ENCODE peak calls at places on chromosomes 11 and 22, in ten cellular contexts. Y is endothelial cell; R is AG04450; U is foreskin fibroblast; S is activated CD8-positive, alpha-beta T cell treated with anti-CD3 and anti-CD28 coated beads for 36 hours; K is esophagus squamous epithelium; D is epithelial cell of esophagus; L is adrenal gland; A is neural crest cell; O is fibroblast of mammary gland. B is an unnamed sample.

GRCh38 chr11:83599066-83599465 is 312.9 kb upstream of the CCDC90B start:
- DNase-seq in Y (no peak), R (no peak), U (no peak), S (no peak), K (no peak), D (no peak), L (no peak), A (no peak), O (no peak), B (no peak)

GRCh38 chr22:42702675-42703074 is 18.0 kb downstream of the A4GALT start:
- DNase-seq in Y (no peak), R (no peak), U (no peak), S (no peak), K (no peak), D (no peak), L (no peak), A (no peak), O (no peak), B (no peak)

GRCh38 chr11:116605543-116605942 is 167.2 kb downstream of the BUD13 start:
- DNase-seq in Y (peak), R (no peak), U (no peak), S (peak), K (no peak), D (peak), L (peak), A (peak), O (peak), B (no peak)

GRCh38 chr22:37231406-37232139 is 12.5 kb downstream of the RAC2 start:
- DNase-seq in Y (no peak), R (no peak), U (no peak), S (peak), K (no peak), D (no peak), L (no peak), A (no peak), O (no peak), B (no peak)

GRCh38 chr11:3920148-3920852 is 64.8 kb downstream of the STIM1 start:
- DNase-seq in Y (no peak), R (no peak), U (peak), S (peak), K (no peak), D (peak), L (no peak), A (no peak), O (peak), B (peak)

GRCh38 chr22:38233427-38233826 is 31.6 kb downstream of the MAFF start:
- DNase-seq in Y (no peak), R (no peak), U (peak), S (no peak), K (no peak), D (peak), L (peak), A (no peak), O (peak), B (no peak)

GRCh38 chr11:12724301-12725046 is 50.3 kb downstream of the TEAD1 start:
- DNase-seq in Y (no peak), R (peak), U (peak), S (no peak), K (peak), D (peak), L (peak), A (no peak), O (peak), B (peak)

GRCh38 chr11:68990995-68991780 is 10.4 kb upstream of the MRGPRD start:
- DNase-seq in Y (no peak), R (no peak), U (no peak), S (no peak), K (no peak), D (no peak), L (no peak), A (no peak), O (no peak), B (no peak)

GRCh38 chr11:75492181-75492820 is 33.4 kb downstream of the GDPD5 start:
- DNase-seq in Y (peak), R (no peak), U (no peak), S (peak), K (no peak), D (peak), L (no peak), A (no peak), O (no peak), B (no peak)

GRCh38 chr11:9150944-9151343 is 59.5 kb upstream of the SCUBE2 start:
- DNase-seq in Y (no peak), R (no peak), U (peak), S (no peak), K (no peak), D (no peak), L (no peak), A (no peak), O (peak), B (no peak)

GRCh38 chr22:37331811-37332536 is 49.7 kb downstream of the CYTH4 start:
- DNase-seq in Y (no peak), R (no peak), U (peak), S (no peak), K (no peak), D (no peak), L (no peak), A (no peak), O (no peak), B (no peak)

GRCh38 chr11:125091247-125091876 is 20.1 kb downstream of the TMEM218 start:
- DNase-seq in Y (peak), R (peak), U (peak), S (peak), K (no peak), D (peak), L (no peak), A (peak), O (peak), B (peak)

GRCh38 chr11:34366522-34366921 is 8.7 kb upstream of the ABTB2 start:
- DNase-seq in Y (no peak), R (no peak), U (peak), S (peak), K (no peak), D (peak), L (no peak), A (no peak), O (peak), B (no peak)

GRCh38 chr11:112100457-112100856 is 13.8 kb downstream of the SDHD start:
- DNase-seq in Y (no peak), R (peak), U (peak), S (no peak), K (no peak), D (no peak), L (no peak), A (no peak), O (no peak), B (no peak)

GRCh38 chr22:38317995-38318715 is 922 bp upstream of the CSNK1E start:
- DNase-seq in Y (peak), R (peak), U (peak), S (no peak), K (peak), D (peak), L (peak), A (peak), O (peak), B (no peak)

GRCh38 chr22:27212617-27213177 is 555.3 kb downstream of the MIAT start:
- DNase-seq in Y (peak), R (peak), U (peak), S (peak), K (no peak), D (peak), L (peak), A (no peak), O (peak), B (peak)

GRCh38 chr22:36332623-36333331 is 55.0 kb downstream of the MYH9 start:
- DNase-seq in Y (peak), R (no peak), U (peak), S (peak), K (no peak), D (peak), L (no peak), A (no peak), O (peak), B (no peak)

GRCh38 chr22:47121791-47122190 is 359.3 kb downstream of the TBC1D22A start:
- DNase-seq in Y (no peak), R (no peak), U (no peak), S (no peak), K (no peak), D (no peak), L (no peak), A (no peak), O (no peak), B (no peak)

GRCh38 chr22:37887610-37888378 is 18.3 kb upstream of the MICALL1 start:
- DNase-seq in Y (peak), R (peak), U (peak), S (no peak), K (no peak), D (peak), L (peak), A (no peak), O (peak), B (peak)

GRCh38 chr11:69640995-69641581 is at the start of gene CCND1:
- DNase-seq in Y (peak), R (peak), U (peak), S (peak), K (no peak), D (peak), L (peak), A (peak), O (peak), B (peak)

GRCh38 chr11:111194789-111195188 is 50.7 kb upstream of the POU2AF2 start:
- DNase-seq in Y (no peak), R (no peak), U (no peak), S (no peak), K (no peak), D (no peak), L (no peak), A (no peak), O (no peak), B (no peak)

GRCh38 chr11:63768232-63769043 is at the start of gene ZFTA:
- DNase-seq in Y (peak), R (no peak), U (peak), S (peak), K (no peak), D (peak), L (peak), A (peak), O (peak), B (no peak)

GRCh38 chr11:104943561-104943960 is 24.8 kb downstream of the CASP4 start:
- DNase-seq in Y (no peak), R (no peak), U (no peak), S (no peak), K (no peak), D (no peak), L (no peak), A (no peak), O (no peak), B (no peak)

GRCh38 chr11:47340980-47341775 is 11.3 kb downstream of the MYBPC3 start:
- DNase-seq in Y (no peak), R (no peak), U (peak), S (no peak), K (no peak), D (no peak), L (no peak), A (no peak), O (no peak), B (no peak)

GRCh38 chr11:125069008-125069407 is 5.9 kb downstream of the SLC37A2 start:
- DNase-seq in Y (no peak), R (no peak), U (no peak), S (no peak), K (no peak), D (no peak), L (peak), A (no peak), O (no peak), B (no peak)

GRCh38 chr22:38017272-38017920 is 33.0 kb upstream of the SOX10 start:
- DNase-seq in Y (no peak), R (no peak), U (peak), S (peak), K (no peak), D (peak), L (peak), A (no peak), O (peak), B (peak)

GRCh38 chr22:29167032-29167911 is 38.4 kb upstream of the EMID1 start:
- DNase-seq in Y (no peak), R (no peak), U (no peak), S (peak), K (no peak), D (no peak), L (no peak), A (no peak), O (no peak), B (no peak)

GRCh38 chr11:68146704-68147474 is 25.7 kb upstream of the CHKA start:
- DNase-seq in Y (no peak), R (no peak), U (peak), S (no peak), K (no peak), D (peak), L (peak), A (no peak), O (peak), B (no peak)

GRCh38 chr11:109426442-109426841 is 4.5 kb downstream of the C11orf87 start:
- DNase-seq in Y (no peak), R (no peak), U (no peak), S (no peak), K (no peak), D (peak), L (no peak), A (no peak), O (peak), B (no peak)
- TF ChIP-seq CTCF in Y (peak), R (peak), U (no peak), S (no peak), K (no peak), D (peak), L (no peak), A (peak), O (peak), B (no peak)

GRCh38 chr22:19876941-19877625 is 22.4 kb upstream of the GNB1L start:
- DNase-seq in Y (no peak), R (no peak), U (no peak), S (peak), K (no peak), D (no peak), L (peak), A (no peak), O (no peak), B (no peak)

GRCh38 chr22:19875061-19875530 is 20.4 kb upstream of the GNB1L start:
- DNase-seq in Y (no peak), R (no peak), U (no peak), S (no peak), K (no peak), D (no peak), L (no peak), A (no peak), O (no peak), B (no peak)

GRCh38 chr22:19875531-19876313 is 21.0 kb upstream of the GNB1L start:
- DNase-seq in Y (no peak), R (no peak), U (no peak), S (peak), K (no peak), D (no peak), L (peak), A (no peak), O (no peak), B (no peak)

GRCh38 chr22:19877626-19878339 is 23.1 kb upstream of the GNB1L start:
- DNase-seq in Y (no peak), R (no peak), U (peak), S (peak), K (no peak), D (no peak), L (peak), A (no peak), O (peak), B (no peak)

GRCh38 chr22:19876314-19876940 is 21.8 kb upstream of the GNB1L start:
- DNase-seq in Y (no peak), R (no peak), U (peak), S (peak), K (no peak), D (no peak), L (peak), A (no peak), O (no peak), B (no peak)
- TF ChIP-seq CTCF in Y (no peak), R (no peak), U (no peak), S (no peak), K (no peak), D (no peak), L (no peak), A (no peak), O (no peak), B (no peak)

GRCh38 chr11:119056397-119056999 is 507 bp downstream of the HYOU1 start:
- DNase-seq in Y (peak), R (no peak), U (peak), S (peak), K (no peak), D (peak), L (no peak), A (peak), O (no peak), B (no peak)

GRCh38 chr11:119054418-119054817 is 2.6 kb downstream of the HYOU1 start:
- DNase-seq in Y (no peak), R (no peak), U (no peak), S (no peak), K (no peak), D (no peak), L (no peak), A (no peak), O (no peak), B (no peak)

GRCh38 chr11:119052163-119052814 is 4.7 kb downstream of the HYOU1 start:
- DNase-seq in Y (no peak), R (no peak), U (no peak), S (no peak), K (no peak), D (peak), L (no peak), A (no peak), O (no peak), B (no peak)

GRCh38 chr11:119057000-119057769 is at the start of gene HYOU1:
- DNase-seq in Y (peak), R (peak), U (peak), S (peak), K (peak), D (peak), L (peak), A (peak), O (peak), B (peak)

DNA sequence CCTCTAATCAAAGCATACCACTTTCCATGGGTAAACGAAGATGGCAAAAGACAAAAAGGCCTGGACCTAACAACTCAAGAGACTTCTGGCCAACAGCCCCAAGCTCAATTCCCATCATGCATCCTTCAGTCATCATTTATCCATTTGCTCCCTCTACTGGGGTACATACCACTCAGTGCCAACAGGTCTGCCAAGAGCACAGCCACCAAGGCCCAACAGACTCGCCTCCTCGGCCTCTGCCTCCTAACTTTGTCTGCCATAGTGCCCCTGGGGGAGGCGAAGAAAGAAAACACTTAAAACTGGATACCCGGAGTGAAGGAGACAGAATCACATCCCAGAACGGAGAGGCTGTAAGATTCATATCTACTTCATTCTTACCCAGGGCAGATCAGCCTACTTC is 1.1 kb downstream of the HYOU1 start:
- DNase-seq in Y (no peak), R (no peak), U (peak), S (peak), K (no peak), D (peak), L (no peak), A (no peak), O (peak), B (no peak)
- TF ChIP-seq CTCF in Y (no peak), R (peak), U (peak), S (peak), K (no peak), D (no peak), L (no peak), A (no peak), O (peak), B (peak)

GRCh38 chr11:95507794-95508193 is 276.8 kb upstream of the SESN3 start:
- DNase-seq in Y (no peak), R (no peak), U (no peak), S (peak), K (no peak), D (no peak), L (no peak), A (no peak), O (no peak), B (no peak)
- TF ChIP-seq CTCF in Y (no peak), R (no peak), U (no peak), S (no peak), K (no peak), D (peak), L (no peak), A (peak), O (peak), B (no peak)

GRCh38 chr11:71062199-71062598 is 190.2 kb downstream of the SHANK2 start:
- DNase-seq in Y (no peak), R (no peak), U (no peak), S (no peak), K (no peak), D (no peak), L (no peak), A (no peak), O (no peak), B (no peak)
- TF ChIP-seq CTCF in Y (no peak), R (no peak), U (no peak), S (no peak), K (no peak), D (no peak), L (no peak), A (no peak), O (no peak), B (no peak)